ENCODE peak calls at places on chromosomes 2 and 18, in five cellular contexts. One of them, this sample, is unnamed.

GRCh38 chr18:56532176-56532840 is 106.1 kb downstream of the TXNL1 start:
- DNase-seq in heart left ventricle: no peak
- DNase-seq in cardiac muscle cell: peak; percentile 18
- DNase-seq in left ventricle myocardium inferior: no peak
- DNase-seq in IMR-90: peak; percentile 56
- DNase-seq in this sample: no peak

GRCh38 chr2:1925516-1925915 is 181.2 kb upstream of the PXDN start:
- DNase-seq in left ventricle myocardium inferior: no peak
- DNase-seq in cardiac muscle cell: no peak
- DNase-seq in heart left ventricle: no peak
- DNase-seq in IMR-90: no peak
- DNase-seq in this sample: no peak

GRCh38 chr2:71948781-71949536 is 198.7 kb downstream of the CYP26B1 start:
- DNase-seq in cardiac muscle cell: peak; percentile 68
- DNase-seq in heart left ventricle: no peak
- DNase-seq in left ventricle myocardium inferior: no peak
- DNase-seq in IMR-90: peak; percentile 6
- DNase-seq in this sample: no peak

GRCh38 chr2:135337066-135337465 is 194.0 kb downstream of the ZRANB3 start:
- DNase-seq in left ventricle myocardium inferior: no peak
- DNase-seq in heart left ventricle: no peak
- DNase-seq in IMR-90: no peak
- DNase-seq in cardiac muscle cell: peak; percentile 21
- DNase-seq in this sample: peak; percentile 7

GRCh38 chr2:6069354-6069753 is 377.2 kb downstream of the SOX11 start:
- DNase-seq in IMR-90: peak; percentile 5
- DNase-seq in cardiac muscle cell: no peak
- DNase-seq in heart left ventricle: no peak
- DNase-seq in left ventricle myocardium inferior: no peak
- DNase-seq in this sample: no peak

GRCh38 chr2:205834776-205835175 is 152.5 kb downstream of the NRP2 start:
- DNase-seq in IMR-90: peak; percentile 3
- DNase-seq in heart left ventricle: no peak
- DNase-seq in cardiac muscle cell: peak; percentile 75
- DNase-seq in left ventricle myocardium inferior: no peak
- DNase-seq in this sample: no peak

GRCh38 chr18:33751613-33752221 is 173.7 kb downstream of the ASXL3 start:
- DNase-seq in cardiac muscle cell: peak; percentile 29
- DNase-seq in heart left ventricle: no peak
- DNase-seq in left ventricle myocardium inferior: no peak
- DNase-seq in IMR-90: peak; percentile 39
- DNase-seq in this sample: no peak

GRCh38 chr18:21090680-21091079 is 20.9 kb downstream of the ROCK1 start:
- DNase-seq in cardiac muscle cell: no peak
- DNase-seq in IMR-90: no peak
- DNase-seq in heart left ventricle: no peak
- DNase-seq in left ventricle myocardium inferior: no peak
- DNase-seq in this sample: no peak

GRCh38 chr2:112712903-112713584 is 7.8 kb upstream of the NT5DC4 start:
- DNase-seq in IMR-90: peak; percentile 84
- DNase-seq in cardiac muscle cell: peak; percentile 70
- DNase-seq in heart left ventricle: no peak
- DNase-seq in left ventricle myocardium inferior: no peak
- DNase-seq in this sample: no peak

GRCh38 chr2:121554998-121555397 is 24.3 kb downstream of the RNU4ATAC start:
- DNase-seq in IMR-90: no peak
- DNase-seq in cardiac muscle cell: no peak
- DNase-seq in left ventricle myocardium inferior: no peak
- DNase-seq in heart left ventricle: no peak
- DNase-seq in this sample: no peak
- TF ChIP-seq CTCF in IMR-90: no peak
- TF ChIP-seq CTCF in cardiac muscle cell: no peak
- TF ChIP-seq CTCF in left ventricle myocardium inferior: no peak
- TF ChIP-seq CTCF in heart left ventricle: no peak
- TF ChIP-seq CTCF in this sample: no peak

DNA sequence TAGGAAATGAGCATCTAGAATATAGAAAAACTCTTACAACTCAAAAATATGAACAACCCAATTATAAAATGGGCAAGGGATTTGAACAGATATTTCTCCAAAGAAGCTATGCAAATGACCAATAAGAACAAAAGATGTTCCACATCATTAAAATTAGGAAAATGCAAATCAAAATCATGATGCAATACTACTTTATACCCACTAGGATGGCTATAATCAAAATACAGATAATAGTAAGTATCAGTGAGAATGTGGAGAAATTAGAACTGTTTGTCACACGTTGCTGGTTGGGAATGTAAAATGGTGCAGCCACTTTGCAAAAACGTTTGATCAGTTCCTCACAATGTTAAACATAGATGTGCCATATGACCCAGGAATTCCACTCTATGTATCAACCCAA is 558.3 kb downstream of the SLC4A3 start:
- DNase-seq in IMR-90: peak; percentile 14
- DNase-seq in heart left ventricle: no peak
- DNase-seq in left ventricle myocardium inferior: no peak
- DNase-seq in cardiac muscle cell: no peak
- DNase-seq in this sample: no peak
- TF ChIP-seq CTCF in IMR-90: no peak
- TF ChIP-seq CTCF in heart left ventricle: no peak
- TF ChIP-seq CTCF in left ventricle myocardium inferior: no peak
- TF ChIP-seq CTCF in cardiac muscle cell: no peak
- TF ChIP-seq CTCF in this sample: no peak

DNA sequence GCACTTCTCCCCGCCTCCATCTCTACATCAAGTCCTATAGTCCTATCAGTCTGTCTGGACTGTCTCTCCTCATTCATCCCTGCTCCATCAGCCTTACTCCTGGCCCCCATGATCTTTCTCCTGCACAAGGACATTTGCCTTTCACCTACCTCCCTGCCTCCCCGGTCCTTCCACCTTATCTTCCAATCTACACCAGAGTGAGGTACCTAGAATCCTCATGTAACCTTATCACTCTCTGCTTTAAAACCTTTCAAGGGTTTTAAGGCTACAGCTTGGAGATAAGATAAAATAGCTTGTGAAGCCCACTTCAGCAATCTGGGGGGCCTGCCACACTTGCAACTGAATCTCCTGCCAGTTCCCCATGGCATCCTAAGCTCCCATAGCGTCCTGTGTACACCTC is 12.8 kb downstream of the CDC42EP3 start:
- DNase-seq in left ventricle myocardium inferior: no peak
- DNase-seq in cardiac muscle cell: no peak
- DNase-seq in heart left ventricle: no peak
- DNase-seq in IMR-90: no peak
- DNase-seq in this sample: no peak
- TF ChIP-seq CTCF in left ventricle myocardium inferior: no peak
- TF ChIP-seq CTCF in cardiac muscle cell: no peak
- TF ChIP-seq CTCF in heart left ventricle: no peak
- TF ChIP-seq CTCF in IMR-90: no peak
- TF ChIP-seq CTCF in this sample: no peak

GRCh38 chr2:73919596-73920228 is 7.0 kb upstream of the DGUOK start:
- DNase-seq in cardiac muscle cell: no peak
- DNase-seq in heart left ventricle: no peak
- DNase-seq in left ventricle myocardium inferior: no peak
- DNase-seq in IMR-90: no peak
- DNase-seq in this sample: no peak

GRCh38 chr2:73921581-73921980 is 5.1 kb upstream of the DGUOK start:
- DNase-seq in IMR-90: no peak
- DNase-seq in cardiac muscle cell: no peak
- DNase-seq in left ventricle myocardium inferior: no peak
- DNase-seq in heart left ventricle: no peak
- DNase-seq in this sample: no peak

GRCh38 chr2:73918856-73919255 is 7.8 kb upstream of the DGUOK start:
- DNase-seq in IMR-90: no peak
- DNase-seq in cardiac muscle cell: no peak
- DNase-seq in left ventricle myocardium inferior: no peak
- DNase-seq in heart left ventricle: no peak
- DNase-seq in this sample: no peak

GRCh38 chr2:73922681-73923080 is 4.0 kb upstream of the DGUOK start:
- DNase-seq in cardiac muscle cell: no peak
- DNase-seq in heart left ventricle: no peak
- DNase-seq in left ventricle myocardium inferior: no peak
- DNase-seq in IMR-90: no peak
- DNase-seq in this sample: no peak

GRCh38 chr2:73920577-73921545 is 5.8 kb upstream of the DGUOK start:
- DNase-seq in left ventricle myocardium inferior: no peak
- DNase-seq in cardiac muscle cell: peak; percentile 26
- DNase-seq in heart left ventricle: no peak
- DNase-seq in IMR-90: peak; percentile 38
- DNase-seq in this sample: no peak
- TF ChIP-seq CTCF in left ventricle myocardium inferior: peak; percentile 45
- TF ChIP-seq CTCF in cardiac muscle cell: peak; percentile 16
- TF ChIP-seq CTCF in heart left ventricle: no peak
- TF ChIP-seq CTCF in IMR-90: peak; percentile 60
- TF ChIP-seq CTCF in this sample: no peak

GRCh38 chr2:233002829-233003657 is 10.0 kb downstream of the NGEF start:
- DNase-seq in cardiac muscle cell: no peak
- DNase-seq in heart left ventricle: no peak
- DNase-seq in IMR-90: no peak
- DNase-seq in left ventricle myocardium inferior: no peak
- DNase-seq in this sample: no peak
- TF ChIP-seq CTCF in cardiac muscle cell: no peak
- TF ChIP-seq CTCF in heart left ventricle: no peak
- TF ChIP-seq CTCF in IMR-90: no peak
- TF ChIP-seq CTCF in left ventricle myocardium inferior: no peak
- TF ChIP-seq CTCF in this sample: no peak

This sample was measured in LNCaP clone FGC.